ENCODE peak calls at places on chromosomes 6 and 20, in four cellular contexts. E is Caco-2, M is adrenal gland, J is A549. Y is an unnamed sample.

GRCh38 chr6:56475736-56476457 is 166.8 kb downstream of the DST start:
- DNase-seq in M (peak; percentile 89), E (no peak), J (no peak), Y (no peak)

GRCh38 chr20:63505723-63506122 is 6.8 kb upstream of the EEF1A2 start:
- DNase-seq in M (no peak), J (no peak), E (no peak), Y (no peak)

GRCh38 chr20:52794853-52795252 is 177.3 kb upstream of the TSHZ2 start:
- DNase-seq in J (no peak), M (no peak), E (no peak), Y (no peak)

GRCh38 chr20:19802492-19803158 is 44.6 kb downstream of the RIN2 start:
- DNase-seq in E (peak; percentile 82), M (no peak), J (peak; percentile 47), Y (no peak)

GRCh38 chr6:100881707-100882040 is 545 bp upstream of the ASCC3 start:
- DNase-seq in J (no peak), M (no peak), E (no peak), Y (no peak)

GRCh38 chr6:149480502-149481280 is 4.1 kb downstream of the ZC3H12D start:
- DNase-seq in J (no peak), M (peak; percentile 39), E (no peak), Y (no peak)

GRCh38 chr6:39995633-39996032 is 61.4 kb upstream of the MOCS1 start:
- DNase-seq in J (no peak), M (no peak), E (no peak), Y (no peak)

GRCh38 chr6:26537160-26537845 is 863 bp upstream of the HMGN4 start:
- DNase-seq in J (no peak), E (peak; percentile 91), M (peak; percentile 98), Y (peak; percentile 83)

GRCh38 chr20:8667306-8667705 is 401.6 kb upstream of the PLCB4 start:
- DNase-seq in M (no peak), E (no peak), J (no peak), Y (no peak)

GRCh38 chr20:63782051-63782471 is 42.5 kb downstream of the SLC2A4RG start:
- DNase-seq in E (no peak), J (no peak), M (no peak), Y (no peak)

GRCh38 chr6:170572704-170573466 is 11.6 kb downstream of the PDCD2 start:
- DNase-seq in M (no peak), E (no peak), J (no peak), Y (no peak)

GRCh38 chr20:20368414-20369352 is 779 bp downstream of the INSM1 start:
- DNase-seq in E (no peak), J (no peak), M (no peak), Y (no peak)

GRCh38 chr6:9136141-9136865 is 701.0 kb upstream of the SLC35B3 start:
- DNase-seq in M (no peak), J (no peak), E (no peak), Y (no peak)

GRCh38 chr20:63090682-63091571 is 84.2 kb upstream of the BHLHE23 start:
- DNase-seq in M (peak; percentile 38), E (peak; percentile 45), J (no peak), Y (no peak)

GRCh38 chr6:108597601-108598315 is 37.0 kb downstream of the FOXO3 start:
- DNase-seq in J (no peak), E (no peak), M (no peak), Y (no peak)

GRCh38 chr6:16658661-16659060 is 102.6 kb downstream of the ATXN1 start:
- DNase-seq in J (no peak), M (no peak), E (no peak), Y (no peak)

GRCh38 chr6:141260627-141261015 is 872.1 kb upstream of the GJE1 start:
- DNase-seq in J (no peak), E (no peak), M (no peak), Y (no peak)

GRCh38 chr6:114024746-114025145 is 53.8 kb upstream of the HDAC2 start:
- DNase-seq in M (no peak), J (no peak), E (no peak), Y (no peak)

GRCh38 chr6:64680446-64680845 is 1026.6 kb downstream of the EYS start:
- DNase-seq in J (no peak), M (no peak), E (no peak), Y (peak; percentile 29)

GRCh38 chr20:37643400-37643799 is 50.4 kb upstream of the CTNNBL1 start:
- DNase-seq in M (no peak), J (no peak), E (no peak), Y (no peak)

GRCh38 chr6:14831922-14832321 is 413.9 kb upstream of the JARID2 start:
- DNase-seq in E (no peak), M (no peak), J (no peak), Y (no peak)

GRCh38 chr6:167678102-167679101 is 148.3 kb upstream of the AFDN start:
- DNase-seq in M (no peak), E (peak; percentile 77), J (no peak), Y (no peak)

GRCh38 chr6:153879826-153880225 is 159.2 kb upstream of the OPRM1 start:
- DNase-seq in E (no peak), J (no peak), M (no peak), Y (no peak)

GRCh38 chr6:140809694-140810101 is 1323.0 kb upstream of the GJE1 start:
- DNase-seq in M (no peak), J (no peak), E (no peak), Y (no peak)

Y was measured in astrocyte of the cerebellum.